ENCODE peak calls at places on chromosome 19, in ten cellular contexts. Q, S, L, B, P, U, M, C, X and G are unnamed samples.

GRCh38 chr19:35592226-35592625 is 6.3 kb downstream of the PMIS2 start:
- DNase-seq in L (no peak), U (peak; percentile 48), B (no peak), S (no peak), X (no peak), P (peak; percentile 41), C (peak; percentile 62), Q (peak; percentile 4), M (no peak), G (no peak)

GRCh38 chr19:35114656-35115537 is 726 bp upstream of the FXYD3 start:
- DNase-seq in M (peak; percentile 88), B (peak; percentile 44), U (peak; percentile 67), X (peak; percentile 48), P (peak; percentile 80), C (peak; percentile 95), L (peak; percentile 33), Q (peak; percentile 34), S (no peak), G (no peak)

GRCh38 chr19:43467730-43468129 is 2.3 kb upstream of the LYPD3 start:
- DNase-seq in L (no peak), P (no peak), M (no peak), Q (no peak), C (no peak), U (no peak), S (no peak), B (no peak), X (no peak), G (no peak)

GRCh38 chr19:44626067-44626624 is 12.8 kb downstream of the IGSF23 start:
- DNase-seq in L (no peak), U (no peak), B (no peak), Q (no peak), M (no peak), S (no peak), P (peak; percentile 82), X (no peak), C (peak; percentile 79), G (peak; percentile 88)

GRCh38 chr19:42105358-42105757 is 26.9 kb downstream of the POU2F2 start:
- DNase-seq in U (no peak), S (no peak), P (no peak), X (no peak), Q (no peak), B (no peak), C (no peak), M (no peak), L (no peak), G (no peak)

GRCh38 chr19:17933414-17934129 is 757 bp downstream of the CCDC124 start:
- DNase-seq in B (no peak), M (no peak), L (no peak), S (no peak), X (no peak), Q (no peak), U (no peak), C (no peak), P (no peak), G (no peak)

GRCh38 chr19:49712397-49712859 is 21.5 kb downstream of the CPT1C start:
- DNase-seq in S (no peak), Q (no peak), M (no peak), X (no peak), C (peak; percentile 86), L (no peak), P (peak; percentile 43), B (no peak), U (no peak), G (no peak)

GRCh38 chr19:28488006-28488405 is 724.9 kb downstream of the UQCRFS1 start:
- DNase-seq in B (no peak), M (no peak), L (no peak), Q (no peak), U (no peak), P (no peak), S (no peak), C (no peak), X (no peak), G (no peak)

GRCh38 chr19:32355309-32355708 is 9.9 kb downstream of the ZNF507 start:
- DNase-seq in B (no peak), P (no peak), M (no peak), L (no peak), X (no peak), C (no peak), U (no peak), Q (no peak), S (no peak), G (no peak)